ENCODE peak calls at places on chromosomes 13 and 19, in four cellular contexts. B is foreskin fibroblast, Z is astrocyte of the spinal cord, X is spleen. I is an unnamed sample.

GRCh38 chr13:44685641-44686040 is 109.5 kb upstream of the TSC22D1 start:
- DNase-seq in B (no peak), Z (no peak), X (no peak), I (no peak)

GRCh38 chr13:113460599-113460998 is 7.3 kb upstream of the ADPRHL1 start:
- DNase-seq in B (no peak), Z (no peak), X (peak; percentile 33), I (no peak)

GRCh38 chr19:3335431-3336350 is 30.7 kb upstream of the NFIC start:
- DNase-seq in B (peak; percentile 75), Z (no peak), X (no peak), I (no peak)

GRCh38 chr19:4511300-4512054 is 6.8 kb downstream of the PLIN4 start:
- DNase-seq in B (no peak), Z (no peak), X (no peak), I (no peak)

GRCh38 chr13:26050568-26051230 is 1.1 kb downstream of the SHISA2 start:
- DNase-seq in B (no peak), Z (peak; percentile 46), X (no peak), I (no peak)

GRCh38 chr19:10760268-10760944 is 42.5 kb downstream of the DNM2 start:
- DNase-seq in B (peak; percentile 37), Z (peak; percentile 25), X (no peak), I (no peak)

GRCh38 chr19:3604987-3605343 is 1.7 kb downstream of the TBXA2R start:
- DNase-seq in B (no peak), Z (no peak), X (peak; percentile 84), I (no peak)

GRCh38 chr19:10114651-10115391 is 3.3 kb downstream of the P2RY11 start:
- DNase-seq in B (no peak), Z (no peak), X (peak; percentile 80), I (no peak)

GRCh38 chr19:13062317-13062716 is 40.3 kb downstream of the LYL1 start:
- DNase-seq in B (no peak), Z (no peak), X (no peak), I (no peak)

GRCh38 chr19:6099633-6100032 is 10.7 kb downstream of the RFX2 start:
- DNase-seq in B (no peak), Z (no peak), X (no peak), I (no peak)

GRCh38 chr19:47657719-47658118 is 48.8 kb downstream of the BICRA start:
- DNase-seq in B (no peak), Z (no peak), X (no peak), I (no peak)

GRCh38 chr19:28999733-29000433 is 213.1 kb downstream of the UQCRFS1 start:
- DNase-seq in B (no peak), Z (no peak), X (no peak), I (no peak)

GRCh38 chr19:17865364-17866311 is 5.9 kb downstream of the RPL18A start:
- DNase-seq in B (no peak), Z (no peak), X (no peak), I (no peak)

GRCh38 chr19:30068528-30069395 is 126.7 kb downstream of the URI1 start:
- DNase-seq in B (no peak), Z (no peak), X (peak; percentile 64), I (no peak)

GRCh38 chr19:16889883-16890460 is 1.2 kb downstream of the F2RL3 start:
- DNase-seq in B (no peak), Z (no peak), X (no peak), I (no peak)

GRCh38 chr19:47514151-47514868 is 553 bp downstream of the NAPA start:
- DNase-seq in B (no peak), Z (no peak), X (peak; percentile 82), I (no peak)

GRCh38 chr13:53201454-53202225 is 173.0 kb downstream of the OLFM4 start:
- DNase-seq in B (no peak), Z (no peak), X (peak; percentile 69), I (no peak)

GRCh38 chr13:43861863-43862262 is 17.7 kb downstream of the CCDC122 start:
- DNase-seq in B (no peak), Z (no peak), X (no peak), I (no peak)

GRCh38 chr13:67303661-67304333 is 73.7 kb upstream of the PCDH9 start:
- DNase-seq in B (no peak), Z (no peak), X (no peak), I (no peak)

GRCh38 chr19:10431943-10432735 is 11.8 kb downstream of the PDE4A start:
- DNase-seq in B (peak; percentile 45), Z (no peak), X (peak; percentile 92), I (no peak)

GRCh38 chr13:25473864-25474263 is 102.1 kb downstream of the ATP8A2 start:
- DNase-seq in B (no peak), Z (no peak), X (no peak), I (no peak)

GRCh38 chr19:34319785-34320184 is 45.2 kb upstream of the GPI start:
- DNase-seq in B (no peak), Z (peak; percentile 87), X (no peak), I (no peak)

GRCh38 chr19:31066385-31066784 is 282.9 kb downstream of the TSHZ3 start:
- DNase-seq in B (peak; percentile 69), Z (peak; percentile 66), X (no peak), I (peak; percentile 0)

GRCh38 chr13:48890386-48890785 is 85.3 kb upstream of the FNDC3A start:
- DNase-seq in B (peak; percentile 59), Z (no peak), X (no peak), I (no peak)

GRCh38 chr19:45569619-45570421 is 14.8 kb downstream of the OPA3 start:
- DNase-seq in B (peak; percentile 47), Z (peak; percentile 42), X (peak; percentile 89), I (no peak)

GRCh38 chr13:99313473-99313872 is 6.3 kb upstream of the GPR183 start:
- DNase-seq in B (no peak), Z (no peak), X (no peak), I (no peak)

GRCh38 chr19:33734913-33735312 is 61.8 kb upstream of the KCTD15 start:
- DNase-seq in B (no peak), Z (no peak), X (no peak), I (no peak)

GRCh38 chr19:38691938-38692457 is 44.5 kb downstream of the ACTN4 start:
- DNase-seq in B (peak; percentile 92), Z (peak; percentile 93), X (no peak), I (peak; percentile 69)

GRCh38 chr19:15498910-15499309 is 9.4 kb upstream of the CYP4F22 start:
- DNase-seq in B (no peak), Z (no peak), X (no peak), I (no peak)

GRCh38 chr19:15404780-15405211 is 14.0 kb downstream of the AKAP8L start:
- DNase-seq in B (no peak), Z (no peak), X (no peak), I (no peak)

GRCh38 chr13:44449999-44450821 is 76.6 kb downstream of the SERP2 start:
- DNase-seq in B (no peak), Z (no peak), X (no peak), I (no peak)

GRCh38 chr13:34578471-34578870 is 363.6 kb upstream of the NBEA start:
- DNase-seq in B (peak; percentile 3), Z (no peak), X (no peak), I (no peak)

GRCh38 chr19:55066107-55066709 is 3.3 kb upstream of the RDH13 start:
- DNase-seq in B (no peak), Z (no peak), X (no peak), I (no peak)

GRCh38 chr13:39970177-39970846 is 314.9 kb downstream of the COG6 start:
- DNase-seq in B (no peak), Z (no peak), X (no peak), I (no peak)

GRCh38 chr13:47813683-47814082 is 187.4 kb downstream of the SUCLA2 start:
- DNase-seq in B (no peak), Z (no peak), X (no peak), I (no peak)

GRCh38 chr13:47822036-47822435 is 179.0 kb downstream of the SUCLA2 start:
- DNase-seq in B (no peak), Z (no peak), X (no peak), I (no peak)

GRCh38 chr13:47816835-47817234 is 184.2 kb downstream of the SUCLA2 start:
- DNase-seq in B (no peak), Z (no peak), X (no peak), I (no peak)
- H3K4me3 ChIP-seq in B (no peak overlapping the region), Z (no peak overlapping the region), X (no peak overlapping the region), I (no peak overlapping the region)

GRCh38 chr19:681029-681626 is 4.9 kb downstream of the FSTL3 start:
- DNase-seq in B (no peak), Z (no peak), X (peak; percentile 93), I (no peak)

GRCh38 chr19:677601-678380 is 1.6 kb downstream of the FSTL3 start:
- DNase-seq in B (no peak), Z (peak; percentile 32), X (no peak), I (no peak)

GRCh38 chr19:678791-679388 is 2.7 kb downstream of the FSTL3 start:
- DNase-seq in B (no peak), Z (no peak), X (no peak), I (no peak)

GRCh38 chr19:680287-681028 is 4.3 kb downstream of the FSTL3 start:
- DNase-seq in B (peak; percentile 98), Z (peak; percentile 99), X (peak; percentile 100), I (peak; percentile 88)

DNA sequence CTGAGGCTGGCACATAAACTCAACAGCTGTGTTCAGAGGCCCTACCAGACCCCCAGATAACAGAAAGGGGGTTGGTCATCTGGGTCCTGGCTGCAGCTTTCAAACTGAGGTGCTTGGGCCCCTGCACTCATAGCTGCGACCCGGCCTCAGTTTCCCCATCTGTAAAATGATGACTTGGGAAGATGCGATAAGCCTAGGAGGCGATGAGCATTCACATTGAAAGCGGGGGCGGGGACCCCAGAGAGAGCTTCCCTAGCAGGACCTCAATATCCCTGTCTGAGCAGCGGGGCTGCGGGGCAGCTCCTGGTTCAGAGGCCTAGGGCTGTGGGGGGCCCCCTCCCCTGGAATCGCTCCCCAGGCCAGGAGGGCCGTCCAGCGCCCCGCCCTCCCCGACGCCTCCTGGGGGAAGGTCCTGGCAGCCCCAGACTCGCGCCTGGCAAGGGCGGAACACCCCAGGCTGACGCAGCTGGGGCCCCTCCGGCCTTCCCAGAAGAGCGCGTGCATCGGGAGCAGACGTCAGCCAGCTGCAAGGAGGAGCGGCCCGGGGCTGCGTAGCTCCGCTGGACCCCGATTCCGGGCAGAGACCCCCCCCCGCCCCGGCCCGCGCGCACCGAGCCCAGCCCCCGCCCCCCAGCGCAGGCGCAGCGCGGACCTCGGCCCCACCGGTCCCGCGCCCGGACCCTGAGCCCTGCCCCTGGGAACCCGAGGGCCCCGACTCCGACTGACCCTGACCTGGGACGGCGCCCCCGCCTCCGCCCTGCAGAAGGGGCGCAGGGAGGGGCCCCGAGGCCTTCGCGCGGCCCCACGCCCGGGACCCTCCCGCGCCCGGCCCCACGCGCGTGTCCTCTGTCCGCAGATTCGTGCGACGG is 3.5 kb downstream of the FSTL3 start:
- DNase-seq in B (peak; percentile 74), Z (peak; percentile 81), X (peak; percentile 90), I (no peak)
- H3K4me3 ChIP-seq in B (peak overlapping the region; percentile 57), Z (peak overlapping the region; percentile 41), X (peak overlapping the region; percentile 53), I (peak overlapping the region; percentile 68)

GRCh38 chr19:44498988-44499387 is 1.3 kb downstream of the ZNF180 start:
- DNase-seq in B (no peak), Z (no peak), X (no peak), I (no peak)
- H3K4me3 ChIP-seq in B (peak overlapping the region; percentile 98), Z (no peak overlapping the region), X (no peak overlapping the region), I (peak overlapping the region; percentile 68)

DNA sequence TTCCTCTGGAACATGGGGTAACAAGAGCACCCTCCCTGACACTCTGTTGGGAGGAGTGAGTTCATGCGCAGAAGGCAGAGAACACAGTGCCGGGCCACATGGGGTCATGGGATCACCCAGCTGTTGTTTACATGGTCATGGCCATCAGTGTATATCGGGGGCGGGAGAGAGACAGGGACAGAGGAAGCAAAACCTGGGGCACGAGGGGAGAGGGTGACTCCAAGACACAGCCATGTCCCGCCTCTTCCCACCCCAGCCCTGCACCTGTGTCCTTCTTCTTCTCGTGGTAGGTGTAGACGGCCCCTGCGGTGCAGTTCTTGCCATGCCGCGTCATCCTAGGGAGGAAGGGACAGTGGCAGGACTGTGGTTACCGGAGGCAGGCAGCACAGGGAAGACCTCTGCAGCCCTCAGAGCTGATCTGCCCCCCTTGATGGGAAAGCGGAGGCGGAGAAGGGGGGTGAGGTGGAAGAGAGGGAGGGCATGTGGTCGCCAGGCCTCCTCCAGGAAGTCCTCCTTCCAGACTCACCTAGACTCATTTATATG is 19.9 kb downstream of the NOSIP start:
- DNase-seq in B (no peak), Z (no peak), X (no peak), I (no peak)
- H3K4me3 ChIP-seq in B (no peak overlapping the region), Z (no peak overlapping the region), X (no peak overlapping the region), I (no peak overlapping the region)